ENCODE peak calls at places on chromosome 21, in nine cellular contexts. S is BE2C, N is thyroid gland, V is AG04450, Z is heart right ventricle, O is GM13977, M is pancreas, C is ascending aorta, E is body of pancreas. G is an unnamed sample.

GRCh38 chr21:38179504-38179900 is 77.3 kb upstream of the KCNJ15 start:
- DNase-seq in S (no peak), N (no peak), V (no peak), Z (no peak), O (no peak), M (no peak), C (no peak), E (no peak), G (no peak)

GRCh38 chr21:33618407-33618806 is 23.1 kb downstream of the CRYZL1 start:
- DNase-seq in S (no peak), N (no peak), V (no peak), Z (no peak), O (no peak), M (no peak), C (no peak), E (no peak), G (no peak)

GRCh38 chr21:27083144-27083543 is 116.3 kb upstream of the ADAMTS5 start:
- DNase-seq in S (no peak), N (no peak), V (no peak), Z (no peak), O (no peak), M (no peak), C (no peak), E (no peak), G (no peak)

GRCh38 chr21:42596657-42597056 is 56.8 kb upstream of the PDE9A start:
- DNase-seq in S (no peak), N (no peak), V (no peak), Z (no peak), O (no peak), M (no peak), C (no peak), E (no peak), G (no peak)

GRCh38 chr21:24197956-24198355 is 1409.3 kb downstream of the MRPL39 start:
- DNase-seq in S (no peak), N (no peak), V (no peak), Z (no peak), O (no peak), M (no peak), C (no peak), E (no peak), G (no peak)

GRCh38 chr21:35041122-35041521 is 8.0 kb downstream of the RUNX1 start:
- DNase-seq in S (no peak), N (no peak), V (no peak), Z (no peak), O (no peak), M (no peak), C (no peak), E (no peak), G (no peak)

GRCh38 chr21:42572906-42573495 is 59.3 kb downstream of the SLC37A1 start:
- DNase-seq in S (no peak), N (no peak), V (no peak), Z (no peak), O (no peak), M (peak), C (no peak), E (peak), G (peak)

GRCh38 chr21:32958288-32958992 is 67.3 kb upstream of the OLIG2 start:
- DNase-seq in S (no peak), N (no peak), V (no peak), Z (no peak), O (no peak), M (no peak), C (no peak), E (no peak), G (no peak)

GRCh38 chr21:46498335-46499050 is 39.8 kb downstream of the DIP2A start:
- DNase-seq in S (no peak), N (no peak), V (no peak), Z (no peak), O (no peak), M (peak), C (no peak), E (no peak), G (no peak)

GRCh38 chr21:39314155-39315027 is 959 bp upstream of the BRWD1 start:
- DNase-seq in S (peak), N (peak), V (no peak), Z (peak), O (peak), M (no peak), C (peak), E (peak), G (peak)

GRCh38 chr21:46157396-46157986 is 2.1 kb upstream of the FTCD start:
- DNase-seq in S (peak), N (no peak), V (no peak), Z (no peak), O (no peak), M (no peak), C (peak), E (no peak), G (no peak)

GRCh38 chr21:38268859-38269566 is 12.2 kb downstream of the KCNJ15 start:
- DNase-seq in S (no peak), N (no peak), V (no peak), Z (no peak), O (peak), M (no peak), C (no peak), E (no peak), G (no peak)

DNA sequence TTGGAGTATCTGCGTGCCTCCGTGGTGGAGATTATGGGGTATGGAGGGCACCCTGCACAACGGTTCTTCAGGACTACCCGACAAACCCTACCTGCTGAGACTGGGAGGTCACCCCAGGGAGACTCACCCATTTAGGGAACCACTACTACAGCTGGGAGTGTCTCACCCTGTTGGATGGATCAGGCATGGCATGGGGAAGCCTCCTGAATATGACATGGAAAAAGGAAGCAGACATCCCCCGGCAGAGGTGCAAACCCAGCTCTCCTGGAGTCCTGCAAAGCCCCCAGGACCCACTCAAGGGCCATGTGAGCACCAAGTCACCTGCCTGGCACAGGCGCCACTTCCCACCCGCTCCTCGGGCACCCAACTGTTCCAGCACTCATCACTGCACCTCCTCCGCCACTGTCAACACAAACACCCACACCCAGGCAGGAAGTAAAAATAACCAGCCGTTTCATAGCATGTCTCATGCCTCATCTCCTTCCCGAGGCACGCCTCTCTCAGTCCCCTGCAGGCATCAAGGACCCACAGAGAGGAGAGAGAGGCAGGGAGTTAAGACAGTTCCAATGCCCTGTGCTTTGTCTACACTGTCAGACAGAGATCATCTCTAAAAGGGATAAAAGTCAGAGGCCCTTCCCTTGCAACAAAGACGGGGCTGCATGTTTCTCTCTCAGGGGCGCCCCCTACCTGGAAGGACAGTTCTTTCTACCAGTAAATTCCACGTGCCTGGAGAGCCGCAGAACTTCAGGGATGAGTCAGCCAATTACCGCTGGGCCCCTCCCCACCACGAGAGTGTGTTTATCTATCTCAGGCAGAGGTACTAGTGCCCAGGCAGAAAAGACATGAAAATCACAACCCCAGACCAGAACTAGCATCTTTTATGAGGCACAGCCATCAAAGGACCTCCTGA is 150.1 kb upstream of the SOD1 start:
- DNase-seq in S (peak), N (no peak), V (no peak), Z (no peak), O (no peak), M (no peak), C (no peak), E (no peak), G (peak)
- TF ChIP-seq CTCF in S (peak), N (no peak), V (no peak), Z (no peak), O (peak), M (no peak), C (no peak), E (no peak), G (no peak)

GRCh38 chr21:44299458-44300261 is at the start of gene PFKL:
- DNase-seq in S (peak), N (peak), V (no peak), Z (peak), O (peak), M (peak), C (peak), E (peak), G (peak)

GRCh38 chr21:44296916-44297315 is 2.9 kb upstream of the PFKL start:
- DNase-seq in S (no peak), N (no peak), V (no peak), Z (no peak), O (no peak), M (peak), C (no peak), E (no peak), G (no peak)

GRCh38 chr21:44299085-44299457 is 782 bp upstream of the PFKL start:
- DNase-seq in S (no peak), N (no peak), V (no peak), Z (no peak), O (no peak), M (no peak), C (no peak), E (no peak), G (no peak)

GRCh38 chr21:44297525-44298290 is 2.1 kb upstream of the PFKL start:
- DNase-seq in S (peak), N (peak), V (peak), Z (peak), O (peak), M (peak), C (peak), E (peak), G (peak)

DNA sequence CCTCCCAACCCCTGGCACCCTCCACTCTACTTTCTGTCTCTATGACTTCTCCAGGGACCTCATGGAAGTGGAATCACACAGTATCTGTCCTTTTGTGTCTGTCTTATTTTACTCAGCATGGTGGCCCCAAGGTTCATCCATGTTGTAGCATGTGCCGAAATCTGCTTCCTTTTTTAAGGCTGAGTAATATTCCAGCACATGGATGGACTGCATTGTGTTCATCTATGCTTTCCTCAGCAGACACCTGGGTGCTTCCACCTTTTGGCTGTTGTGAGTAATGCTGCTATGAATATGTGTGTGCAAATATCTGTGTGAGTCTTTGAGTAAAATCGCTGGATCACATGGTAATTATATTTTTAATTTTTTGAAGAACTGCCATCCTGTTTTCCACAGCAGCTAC is 1.6 kb upstream of the PFKL start:
- DNase-seq in S (no peak), N (no peak), V (no peak), Z (no peak), O (no peak), M (no peak), C (no peak), E (no peak), G (no peak)
- TF ChIP-seq CTCF in S (peak), N (no peak), V (peak), Z (no peak), O (peak), M (no peak), C (no peak), E (peak), G (no peak)

GRCh38 chr21:41220208-41220733 is 52.3 kb downstream of the BACE2 start:
- DNase-seq in S (no peak), N (no peak), V (no peak), Z (no peak), O (no peak), M (no peak), C (no peak), E (no peak), G (no peak)
- TF ChIP-seq CTCF in S (no peak), N (no peak), V (no peak), Z (no peak), O (no peak), M (no peak), C (no peak), E (no peak), G (no peak)

GRCh38 chr21:31845151-31845550 is 27.7 kb upstream of the HUNK start:
- DNase-seq in S (no peak), N (no peak), V (no peak), Z (no peak), O (no peak), M (no peak), C (no peak), E (no peak), G (no peak)
- TF ChIP-seq CTCF in S (no peak), N (no peak), V (no peak), Z (no peak), O (no peak), M (no peak), C (no peak), E (no peak), G (no peak)

GRCh38 chr21:43825936-43826622 is 36.7 kb downstream of the RRP1 start:
- DNase-seq in S (no peak), N (peak), V (no peak), Z (no peak), O (no peak), M (peak), C (no peak), E (no peak), G (no peak)
- TF ChIP-seq CTCF in S (no peak), N (peak), V (no peak), Z (peak), O (peak), M (no peak), C (no peak), E (no peak), G (no peak)

G was measured in Caco-2.